ENCODE peak calls at places on chromosomes 7 and 10, in seven cellular contexts. L is gastrocnemius medialis, V is fibroblast of the aortic adventitia, A is stomach, W is right atrium auricular region, R is adrenal gland, Z is cardiac fibroblast. Q is an unnamed sample.

GRCh38 chr7:105769951-105770628 is 106.3 kb downstream of the ATXN7L1 start:
- DNase-seq in L (no peak), V (peak), A (no peak), W (no peak), R (peak), Z (peak), Q (no peak)

GRCh38 chr10:128115356-128115755 is 10.9 kb downstream of the MKI67 start:
- DNase-seq in L (no peak), V (no peak), A (no peak), W (no peak), R (no peak), Z (no peak), Q (no peak)

GRCh38 chr10:14074062-14074884 is 256.5 kb downstream of the FRMD4A start:
- DNase-seq in L (peak), V (peak), A (peak), W (peak), R (peak), Z (peak), Q (peak)

GRCh38 chr7:105015631-105015965 is 1.6 kb downstream of the KMT2E start:
- DNase-seq in L (peak), V (no peak), A (peak), W (no peak), R (no peak), Z (peak), Q (no peak)

GRCh38 chr10:120131183-120131582 is 238.7 kb downstream of the SEC23IP start:
- DNase-seq in L (no peak), V (peak), A (no peak), W (no peak), R (no peak), Z (peak), Q (no peak)

GRCh38 chr10:58856508-58857240 is 319.8 kb upstream of the PHYHIPL start:
- DNase-seq in L (peak), V (peak), A (no peak), W (peak), R (peak), Z (peak), Q (peak)

GRCh38 chr7:98836811-98837631 is 32.8 kb downstream of the TMEM130 start:
- DNase-seq in L (no peak), V (peak), A (peak), W (no peak), R (peak), Z (peak), Q (no peak)

GRCh38 chr7:54015251-54015650 is 526.9 kb upstream of the VSTM2A start:
- DNase-seq in L (no peak), V (no peak), A (no peak), W (no peak), R (no peak), Z (no peak), Q (no peak)

GRCh38 chr10:128210215-128211063 is 84.2 kb upstream of the MKI67 start:
- DNase-seq in L (peak), V (peak), A (peak), W (peak), R (peak), Z (peak), Q (no peak)

GRCh38 chr7:85191383-85191782 is 4.5 kb upstream of the SEMA3D start:
- DNase-seq in L (no peak), V (peak), A (no peak), W (no peak), R (no peak), Z (peak), Q (no peak)

GRCh38 chr10:131591936-131592335 is 280.4 kb upstream of the TCERG1L start:
- DNase-seq in L (no peak), V (no peak), A (no peak), W (no peak), R (no peak), Z (no peak), Q (no peak)

GRCh38 chr7:43693687-43694398 is 35.5 kb downstream of the COA1 start:
- DNase-seq in L (no peak), V (peak), A (no peak), W (no peak), R (no peak), Z (peak), Q (no peak)

GRCh38 chr10:12801214-12802087 is 200.1 kb downstream of the CCDC3 start:
- DNase-seq in L (no peak), V (no peak), A (no peak), W (no peak), R (no peak), Z (no peak), Q (no peak)

GRCh38 chr10:6692856-6693255 is 112.8 kb upstream of the PRKCQ start:
- DNase-seq in L (no peak), V (no peak), A (no peak), W (no peak), R (no peak), Z (no peak), Q (no peak)

GRCh38 chr10:68231106-68231901 is 609 bp downstream of the ATOH7 start:
- DNase-seq in L (peak), V (peak), A (peak), W (peak), R (peak), Z (peak), Q (no peak)

GRCh38 chr7:80654887-80655340 is 16.5 kb downstream of the CD36 start:
- DNase-seq in L (no peak), V (no peak), A (no peak), W (no peak), R (no peak), Z (no peak), Q (no peak)

GRCh38 chr7:91915401-91916067 is 25.1 kb upstream of the AKAP9 start:
- DNase-seq in L (no peak), V (peak), A (no peak), W (no peak), R (no peak), Z (peak), Q (no peak)

GRCh38 chr10:20355915-20356314 is 539.7 kb downstream of the PLXDC2 start:
- DNase-seq in L (no peak), V (no peak), A (no peak), W (no peak), R (no peak), Z (no peak), Q (no peak)
- TF ChIP-seq CTCF in L (no peak), V (no peak), A (no peak), W (no peak), R (no peak), Z (no peak), Q (no peak)

DNA sequence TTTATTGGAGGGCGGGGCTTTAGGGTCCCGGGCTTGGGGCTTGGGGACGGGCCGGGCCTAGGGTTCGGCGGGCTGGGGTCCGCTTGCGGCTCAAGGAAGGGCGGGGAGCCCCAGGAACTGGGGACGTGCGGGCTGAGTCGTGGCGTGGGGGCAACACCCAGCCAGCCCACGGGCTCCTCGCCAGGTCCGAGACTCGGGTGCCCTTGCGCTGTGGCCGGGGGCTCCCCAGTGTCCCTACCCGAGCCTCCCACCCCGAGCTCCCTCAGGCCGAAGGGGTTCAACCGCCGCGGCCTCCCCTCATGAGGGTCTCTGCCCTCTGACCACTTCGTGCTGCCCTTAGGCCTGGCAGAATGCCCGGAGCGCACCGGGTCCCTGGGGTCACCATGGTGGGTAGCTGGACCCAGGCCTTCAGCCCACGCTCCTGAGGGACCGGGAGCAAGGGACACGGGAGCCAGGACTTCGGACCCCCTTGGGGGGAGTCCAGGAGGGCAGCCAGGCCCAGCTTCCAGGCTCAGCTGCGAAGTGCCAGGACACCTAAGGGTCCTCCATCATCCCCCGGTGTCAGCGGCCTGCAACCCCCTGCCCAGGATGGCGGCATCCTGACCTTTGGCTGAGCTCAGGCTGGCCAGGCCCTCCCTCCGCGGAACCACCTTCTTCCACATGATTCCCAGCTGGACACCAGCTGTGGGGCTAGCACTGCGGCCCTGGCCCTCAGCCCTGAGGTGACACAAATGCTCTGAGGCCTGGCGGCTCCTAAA is 522 bp upstream of the FUOM start:
- DNase-seq in L (no peak), V (no peak), A (no peak), W (no peak), R (no peak), Z (no peak), Q (no peak)
- H3K4me3 ChIP-seq in L (no peak), V (no peak), A (no peak), W (no peak), R (no peak), Z (no peak), Q (peak)

GRCh38 chr10:113754768-113755167 is 3.3 kb downstream of the PLEKHS1 start:
- DNase-seq in L (no peak), V (no peak), A (no peak), W (no peak), R (no peak), Z (no peak), Q (no peak)

GRCh38 chr10:113754125-113754524 is 2.6 kb downstream of the PLEKHS1 start:
- DNase-seq in L (no peak), V (no peak), A (no peak), W (no peak), R (no peak), Z (no peak), Q (no peak)

GRCh38 chr10:113752553-113752952 is 1.1 kb downstream of the PLEKHS1 start:
- DNase-seq in L (no peak), V (no peak), A (no peak), W (no peak), R (no peak), Z (no peak), Q (no peak)

GRCh38 chr10:113753020-113753692 is 1.7 kb downstream of the PLEKHS1 start:
- DNase-seq in L (no peak), V (no peak), A (peak), W (no peak), R (no peak), Z (no peak), Q (no peak)

GRCh38 chr10:113756940-113757543 is 5.6 kb downstream of the PLEKHS1 start:
- DNase-seq in L (no peak), V (no peak), A (no peak), W (no peak), R (no peak), Z (no peak), Q (no peak)
- TF ChIP-seq CTCF in L (no peak), V (no peak), A (no peak), W (no peak), R (no peak), Z (no peak), Q (no peak)

GRCh38 chr7:137667633-137668387 is 179.0 kb downstream of the DGKI start:
- DNase-seq in L (no peak), V (peak), A (no peak), W (no peak), R (no peak), Z (peak), Q (no peak)
- H3K4me3 ChIP-seq in L (no peak), V (no peak), A (no peak), W (no peak), R (no peak), Z (no peak), Q (no peak)

GRCh38 chr7:129561677-129562424 is 49.7 kb upstream of the NRF1 start:
- DNase-seq in L (no peak), V (no peak), A (no peak), W (no peak), R (no peak), Z (no peak), Q (no peak)
- TF ChIP-seq CTCF in L (no peak), V (no peak), A (no peak), W (no peak), R (no peak), Z (no peak), Q (no peak)

GRCh38 chr7:77453531-77453930 is 37.4 kb upstream of the GSAP start:
- DNase-seq in L (no peak), V (peak), A (no peak), W (no peak), R (no peak), Z (peak), Q (no peak)
- H3K4me3 ChIP-seq in L (no peak), V (no peak), A (no peak), W (no peak), R (no peak), Z (no peak), Q (no peak)

DNA sequence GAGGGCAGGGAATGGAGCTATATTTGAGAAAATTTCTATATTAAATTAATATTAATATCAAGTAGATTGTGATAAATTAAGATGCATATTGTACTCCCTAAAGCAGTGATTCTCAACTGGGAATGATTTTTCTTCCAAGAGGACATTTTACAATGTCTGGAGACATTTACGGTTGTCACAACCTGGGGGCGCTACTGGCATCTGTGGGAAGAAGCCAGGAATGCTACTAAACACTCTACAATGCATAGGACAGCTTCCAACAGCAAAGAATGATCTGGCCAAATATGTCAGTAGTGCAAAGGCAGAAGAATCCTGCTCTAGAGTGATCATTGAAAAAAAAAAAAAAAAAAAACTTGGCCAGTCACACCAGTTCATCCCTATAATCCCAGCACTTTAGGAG is 100.0 kb downstream of the LSM5 start:
- DNase-seq in L (no peak), V (no peak), A (no peak), W (no peak), R (no peak), Z (no peak), Q (no peak)
- TF ChIP-seq CTCF in L (no peak), V (no peak), A (no peak), W (no peak), R (no peak), Z (no peak), Q (no peak)

GRCh38 chr10:126690534-126690933 is 20.0 kb upstream of the C10orf90 start:
- DNase-seq in L (no peak), V (no peak), A (no peak), W (no peak), R (no peak), Z (no peak), Q (no peak)

GRCh38 chr10:126686732-126687693 is 16.5 kb upstream of the C10orf90 start:
- DNase-seq in L (no peak), V (no peak), A (no peak), W (no peak), R (no peak), Z (no peak), Q (no peak)

GRCh38 chr10:126686271-126686670 is 15.8 kb upstream of the C10orf90 start:
- DNase-seq in L (no peak), V (peak), A (no peak), W (no peak), R (no peak), Z (no peak), Q (no peak)

GRCh38 chr10:126689461-126689994 is 19.0 kb upstream of the C10orf90 start:
- DNase-seq in L (no peak), V (no peak), A (no peak), W (no peak), R (no peak), Z (no peak), Q (no peak)

DNA sequence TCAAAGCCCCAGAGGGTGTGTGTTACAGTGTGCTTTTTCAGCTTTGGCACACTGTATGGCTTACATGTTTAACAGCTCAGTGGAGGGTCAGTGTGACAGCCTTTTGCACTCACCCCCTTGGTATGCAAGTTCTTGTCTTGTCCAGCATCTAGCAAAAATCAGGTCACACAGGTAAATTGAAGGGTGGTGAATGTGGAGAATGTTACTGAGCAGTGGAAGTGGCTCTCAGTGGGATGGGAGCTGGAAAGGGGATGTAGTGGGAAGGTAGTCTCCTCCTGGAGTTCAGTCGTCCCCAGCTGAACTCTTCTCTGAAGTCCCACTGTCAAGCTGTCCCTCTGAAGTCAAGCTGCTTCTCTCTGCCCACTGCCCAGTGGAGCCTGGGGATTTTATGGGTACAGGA is 21.0 kb upstream of the C10orf90 start:
- DNase-seq in L (no peak), V (no peak), A (no peak), W (no peak), R (no peak), Z (no peak), Q (no peak)
- H3K4me3 ChIP-seq in L (no peak), V (no peak), A (no peak), W (no peak), R (no peak), Z (no peak), Q (no peak)

DNA sequence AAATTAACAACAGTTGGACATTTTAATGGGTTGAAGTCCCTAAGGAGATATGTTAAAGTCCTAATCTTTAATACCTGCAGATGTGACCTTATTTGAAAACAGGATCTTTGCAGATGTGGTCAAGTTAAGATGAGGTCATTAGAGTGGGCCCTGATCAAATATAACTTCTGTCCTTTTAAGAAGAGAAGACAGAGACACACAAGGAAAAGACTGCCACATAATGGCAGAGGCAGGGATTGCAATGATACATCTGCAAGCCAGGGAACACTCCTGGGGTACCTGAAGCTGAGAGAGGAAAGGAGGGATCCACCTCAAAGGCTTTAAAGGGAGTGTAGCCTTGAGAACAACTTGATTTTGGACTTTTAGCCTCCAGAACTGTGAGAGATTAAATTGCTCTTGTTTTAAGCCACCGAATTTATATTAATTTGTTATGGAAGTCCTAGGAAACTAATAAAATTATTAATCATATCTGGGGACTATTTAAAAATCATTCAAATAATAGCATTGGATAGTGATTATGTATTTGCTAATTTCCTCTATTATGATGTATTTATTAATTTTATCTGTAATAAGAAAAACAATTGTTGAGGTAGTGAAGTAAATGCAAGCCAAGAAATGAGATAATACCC is 700.0 kb upstream of the PCDH15 start:
- DNase-seq in L (no peak), V (no peak), A (no peak), W (no peak), R (peak), Z (peak), Q (no peak)
- TF ChIP-seq CTCF in L (no peak), V (no peak), A (no peak), W (peak), R (peak), Z (no peak), Q (no peak)

GRCh38 chr10:124674768-124675222 is 69.4 kb downstream of the FAM53B start:
- DNase-seq in L (no peak), V (no peak), A (no peak), W (no peak), R (peak), Z (no peak), Q (no peak)

GRCh38 chr10:124669824-124670654 is 74.1 kb downstream of the FAM53B start:
- DNase-seq in L (no peak), V (no peak), A (no peak), W (no peak), R (no peak), Z (no peak), Q (no peak)

GRCh38 chr10:124671486-124672075 is 72.6 kb downstream of the FAM53B start:
- DNase-seq in L (no peak), V (peak), A (no peak), W (peak), R (no peak), Z (peak), Q (no peak)

GRCh38 chr10:124670849-124671248 is 73.3 kb downstream of the FAM53B start:
- DNase-seq in L (no peak), V (no peak), A (no peak), W (no peak), R (no peak), Z (no peak), Q (no peak)

DNA sequence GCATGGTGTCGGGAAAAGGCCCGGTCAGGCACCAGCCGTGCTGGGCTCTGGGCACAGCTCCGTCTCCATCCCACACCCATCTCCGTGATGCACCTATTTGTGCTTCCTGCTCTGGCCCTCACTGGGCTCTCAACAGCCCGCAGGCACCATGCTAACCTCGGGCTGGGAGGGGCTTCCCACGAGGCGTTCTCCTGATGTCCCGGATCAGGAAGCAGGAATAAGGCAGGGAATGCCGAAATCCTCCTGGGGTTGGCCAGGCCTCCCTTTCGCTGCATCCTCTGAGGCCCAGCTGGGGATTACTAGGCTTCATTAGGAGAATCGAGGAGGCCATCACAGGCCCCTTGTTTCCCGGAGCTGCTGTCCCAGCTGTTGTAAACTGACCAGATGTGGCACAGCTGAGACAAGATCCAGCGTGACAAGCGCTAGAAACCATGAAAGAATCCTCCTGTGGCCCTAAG is 72.0 kb downstream of the FAM53B start:
- DNase-seq in L (no peak), V (no peak), A (no peak), W (no peak), R (no peak), Z (no peak), Q (no peak)
- H3K4me3 ChIP-seq in L (no peak), V (no peak), A (no peak), W (no peak), R (no peak), Z (no peak), Q (no peak)